ENCODE peak calls at places on chromosomes 7 and 10, in ten cellular contexts. X, S, H, B, M, E, Y, A, K and J are unnamed samples.

GRCh38 chr10:110859947-110860376 is 11.8 kb upstream of the PDCD4 start:
- DNase-seq in X (no peak), S (no peak), H (no peak), B (no peak), M (no peak), E (no peak), Y (no peak), A (no peak), K (no peak), J (no peak)

GRCh38 chr7:117858731-117859130 is 14.5 kb downstream of the CTTNBP2 start:
- DNase-seq in X (no peak), S (no peak), H (no peak), B (no peak), M (no peak), E (no peak), Y (no peak), A (no peak), K (no peak), J (no peak)

GRCh38 chr7:63900394-63901203 is 98.0 kb upstream of the ZNF722 start:
- DNase-seq in X (peak), S (peak), H (peak), B (peak), M (peak), E (peak), Y (no peak), A (peak), K (peak), J (peak)

GRCh38 chr7:81501220-81501619 is 268.6 kb downstream of the HGF start:
- DNase-seq in X (no peak), S (no peak), H (no peak), B (no peak), M (no peak), E (no peak), Y (no peak), A (no peak), K (no peak), J (no peak)

GRCh38 chr7:47143344-47143743 is 438.6 kb downstream of the TNS3 start:
- DNase-seq in X (no peak), S (no peak), H (no peak), B (no peak), M (no peak), E (no peak), Y (no peak), A (no peak), K (no peak), J (no peak)

GRCh38 chr10:77530011-77530410 is 107.6 kb downstream of the KCNMA1 start:
- DNase-seq in X (no peak), S (no peak), H (no peak), B (no peak), M (no peak), E (no peak), Y (no peak), A (no peak), K (no peak), J (no peak)

GRCh38 chr7:134058980-134059379 is 68.2 kb upstream of the LRGUK start:
- DNase-seq in X (no peak), S (no peak), H (no peak), B (no peak), M (no peak), E (no peak), Y (peak), A (no peak), K (no peak), J (no peak)

GRCh38 chr10:46550076-46550790 is 6.2 kb downstream of the GPRIN2 start:
- DNase-seq in X (no peak), S (peak), H (peak), B (no peak), M (peak), E (no peak), Y (no peak), A (no peak), K (peak), J (peak)

GRCh38 chr7:98840096-98840495 is 29.7 kb downstream of the TMEM130 start:
- DNase-seq in X (no peak), S (no peak), H (no peak), B (no peak), M (no peak), E (no peak), Y (no peak), A (no peak), K (no peak), J (no peak)

GRCh38 chr7:155471728-155472127 is 13.8 kb downstream of the EN2 start:
- DNase-seq in X (no peak), S (no peak), H (no peak), B (no peak), M (no peak), E (no peak), Y (no peak), A (no peak), K (no peak), J (no peak)

GRCh38 chr10:7432884-7433726 is 22.3 kb upstream of the SFMBT2 start:
- DNase-seq in X (no peak), S (no peak), H (no peak), B (no peak), M (no peak), E (no peak), Y (peak), A (no peak), K (no peak), J (no peak)

GRCh38 chr10:79322616-79323566 is 24.4 kb upstream of the PPIF start:
- DNase-seq in X (no peak), S (no peak), H (peak), B (peak), M (no peak), E (peak), Y (no peak), A (peak), K (peak), J (peak)

GRCh38 chr10:75187961-75188426 is 22.6 kb upstream of the VDAC2 start:
- DNase-seq in X (no peak), S (no peak), H (peak), B (peak), M (peak), E (peak), Y (peak), A (peak), K (no peak), J (peak)

GRCh38 chr7:108083980-108084379 is 46.2 kb downstream of the LAMB4 start:
- DNase-seq in X (no peak), S (no peak), H (no peak), B (no peak), M (no peak), E (no peak), Y (no peak), A (no peak), K (no peak), J (no peak)

GRCh38 chr7:111741811-111742240 is 179.5 kb upstream of the IMMP2L start:
- DNase-seq in X (no peak), S (no peak), H (peak), B (peak), M (peak), E (peak), Y (peak), A (peak), K (no peak), J (peak)

GRCh38 chr10:117138838-117139580 is 939 bp upstream of the VAX1 start:
- DNase-seq in X (no peak), S (no peak), H (no peak), B (no peak), M (no peak), E (no peak), Y (peak), A (no peak), K (no peak), J (no peak)

GRCh38 chr7:94893661-94894060 is 13.7 kb upstream of the PPP1R9A start:
- DNase-seq in X (no peak), S (no peak), H (no peak), B (no peak), M (no peak), E (no peak), Y (no peak), A (no peak), K (no peak), J (no peak)

GRCh38 chr10:43261578-43261965 is 5.3 kb downstream of the RASGEF1A start:
- DNase-seq in X (no peak), S (no peak), H (no peak), B (no peak), M (no peak), E (no peak), Y (no peak), A (no peak), K (no peak), J (no peak)

GRCh38 chr7:87875151-87876039 is 765 bp downstream of the SLC25A40 start:
- DNase-seq in X (no peak), S (no peak), H (peak), B (peak), M (no peak), E (no peak), Y (peak), A (no peak), K (no peak), J (peak)

GRCh38 chr10:14302035-14302434 is 28.7 kb downstream of the FRMD4A start:
- DNase-seq in X (no peak), S (no peak), H (no peak), B (no peak), M (no peak), E (no peak), Y (peak), A (no peak), K (no peak), J (no peak)

GRCh38 chr7:87223666-87224065 is 4.1 kb upstream of the TMEM243 start:
- DNase-seq in X (no peak), S (no peak), H (no peak), B (no peak), M (no peak), E (no peak), Y (no peak), A (no peak), K (no peak), J (no peak)

GRCh38 chr10:58087896-58088295 is 179.8 kb downstream of the IPMK start:
- DNase-seq in X (no peak), S (no peak), H (no peak), B (no peak), M (no peak), E (no peak), Y (no peak), A (no peak), K (no peak), J (no peak)

GRCh38 chr7:44375236-44375699 is 49.9 kb upstream of the CAMK2B start:
- DNase-seq in X (no peak), S (no peak), H (no peak), B (no peak), M (no peak), E (no peak), Y (peak), A (no peak), K (peak), J (peak)

GRCh38 chr7:73704640-73705550 is 14.6 kb downstream of the STX1A start:
- DNase-seq in X (no peak), S (peak), H (peak), B (no peak), M (peak), E (no peak), Y (no peak), A (peak), K (no peak), J (no peak)

GRCh38 chr7:73707045-73707631 is 12.3 kb downstream of the STX1A start:
- DNase-seq in X (no peak), S (peak), H (peak), B (no peak), M (no peak), E (no peak), Y (peak), A (peak), K (peak), J (peak)

GRCh38 chr7:73705551-73705920 is 13.9 kb downstream of the STX1A start:
- DNase-seq in X (no peak), S (no peak), H (no peak), B (no peak), M (no peak), E (no peak), Y (no peak), A (peak), K (no peak), J (no peak)

GRCh38 chr7:73703985-73704639 is 15.4 kb downstream of the STX1A start:
- DNase-seq in X (no peak), S (peak), H (no peak), B (no peak), M (peak), E (peak), Y (peak), A (no peak), K (peak), J (no peak)

DNA sequence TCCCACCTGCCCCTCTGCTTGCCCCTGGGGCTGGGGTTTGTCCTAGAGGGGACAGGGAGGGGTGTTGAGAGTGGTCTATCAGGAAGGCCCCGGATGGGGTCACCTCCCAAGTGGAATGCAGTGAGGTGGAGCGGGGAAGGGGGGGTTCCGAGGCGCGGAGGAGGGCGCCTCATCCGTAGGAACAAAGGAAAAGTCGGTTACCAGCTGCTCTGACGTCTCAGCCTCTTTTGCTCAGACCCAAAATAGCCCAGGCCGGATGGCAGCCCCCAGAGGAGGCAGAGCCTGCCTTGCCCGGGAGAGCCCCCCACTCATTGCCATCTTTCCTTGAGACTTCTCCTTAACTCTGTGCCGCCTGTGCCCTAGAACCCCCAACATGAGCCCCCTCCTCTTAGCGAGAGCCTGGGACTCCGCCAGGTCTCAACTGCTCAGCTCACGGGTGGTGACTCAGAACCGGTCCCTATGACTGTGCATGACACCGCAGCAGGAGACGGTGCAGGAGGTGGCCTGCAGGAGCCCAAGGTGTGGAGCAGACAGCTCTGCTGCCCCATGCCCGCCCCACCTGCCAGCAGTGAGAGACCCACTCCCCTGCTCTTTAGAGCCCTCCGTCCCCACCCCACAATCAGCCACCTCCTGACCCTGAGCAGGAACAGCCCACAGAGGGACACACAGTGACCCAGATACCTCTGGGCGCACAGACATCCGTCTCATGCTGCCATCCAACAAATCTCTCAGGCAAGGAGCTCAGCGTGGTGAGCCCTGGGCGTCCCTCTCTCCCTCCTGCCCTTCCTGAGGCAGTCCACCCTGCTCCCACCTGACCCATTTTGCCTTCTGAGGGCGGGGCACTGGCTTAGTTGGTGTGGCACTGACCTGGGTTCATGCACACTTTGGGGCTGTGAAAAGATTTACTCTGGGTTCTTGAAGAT is 13.1 kb downstream of the STX1A start:
- DNase-seq in X (no peak), S (no peak), H (no peak), B (no peak), M (no peak), E (no peak), Y (no peak), A (peak), K (no peak), J (no peak)
- H3K27ac ChIP-seq in X (peak), S (no peak), H (no peak), B (no peak), M (peak), E (no peak), Y (no peak), A (peak), K (no peak), J (no peak)

GRCh38 chr10:12876266-12876665 is 125.2 kb downstream of the CCDC3 start:
- DNase-seq in X (no peak), S (no peak), H (no peak), B (no peak), M (no peak), E (no peak), Y (no peak), A (no peak), K (no peak), J (no peak)
- H3K27ac ChIP-seq in X (no peak), S (no peak), H (peak), B (no peak), M (peak), E (no peak), Y (no peak), A (no peak), K (no peak), J (no peak)

GRCh38 chr10:128151031-128151430 is 24.8 kb upstream of the MKI67 start:
- DNase-seq in X (no peak), S (no peak), H (no peak), B (no peak), M (no peak), E (no peak), Y (peak), A (no peak), K (no peak), J (no peak)
- H3K27ac ChIP-seq in X (no peak), S (no peak), H (no peak), B (no peak), M (no peak), E (no peak), Y (no peak), A (no peak), K (no peak), J (no peak)

DNA sequence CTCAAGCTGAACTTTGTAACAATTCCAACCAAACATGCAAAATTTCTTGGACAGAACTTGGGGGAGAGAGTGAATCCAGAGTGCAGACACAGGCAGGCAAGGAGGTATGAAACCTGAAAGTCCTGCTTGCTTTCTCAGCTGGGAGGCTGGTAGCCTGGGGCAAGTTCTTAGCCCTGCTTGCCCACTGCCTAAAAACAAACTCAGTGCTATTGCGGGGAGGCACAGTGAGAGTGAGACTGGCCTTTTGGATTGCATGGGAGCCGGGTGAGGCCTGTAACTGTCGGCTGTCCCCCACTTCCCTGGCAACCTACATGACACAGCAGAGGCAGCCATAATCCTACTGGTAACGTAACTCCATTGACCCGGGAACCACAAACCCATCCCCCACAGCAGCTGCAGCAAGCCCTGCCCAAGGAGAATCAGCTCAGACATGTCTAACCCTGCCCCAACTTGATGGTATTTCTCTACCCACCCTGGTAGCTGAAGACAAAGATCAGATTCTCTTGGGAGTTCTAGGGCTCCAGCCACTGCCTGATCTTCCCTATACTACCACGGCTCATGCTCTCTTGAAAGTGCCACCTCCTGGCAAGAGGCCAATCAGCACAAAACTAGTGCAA is 663.6 kb downstream of the GRM8 start:
- DNase-seq in X (no peak), S (no peak), H (no peak), B (no peak), M (no peak), E (no peak), Y (no peak), A (peak), K (no peak), J (no peak)
- H3K27ac ChIP-seq in X (no peak), S (no peak), H (no peak), B (no peak), M (no peak), E (no peak), Y (no peak), A (no peak), K (no peak), J (no peak)